ENCODE peak calls at places on chromosomes 6 and 20, in nine cellular contexts. B is neural progenitor cell, H is HCT116, Y is PC-3, C is hepatocyte, J is GM23338, X is GM23248, R is MM.1S, I is SK-N-SH. Z is an unnamed sample.

GRCh38 chr20:36847009-36847709 is 28.8 kb upstream of the TLDC2 start:
- DNase-seq in C (peak; percentile 74), Y (no peak), H (no peak), X (peak; percentile 98), I (no peak), B (peak; percentile 78), J (no peak), R (no peak), Z (no peak)

GRCh38 chr20:46027245-46027853 is 1.7 kb upstream of the SLC12A5 start:
- DNase-seq in I (no peak), Y (peak; percentile 76), R (peak; percentile 50), J (peak; percentile 87), B (peak; percentile 93), C (peak; percentile 87), H (no peak), X (peak; percentile 76), Z (peak; percentile 49)

GRCh38 chr6:70325009-70325408 is 22.1 kb upstream of the COL9A1 start:
- DNase-seq in H (no peak), C (no peak), J (no peak), B (no peak), Y (no peak), X (no peak), I (no peak), R (no peak), Z (no peak)

GRCh38 chr6:16969699-16970695 is 131.9 kb upstream of the STMND1 start:
- DNase-seq in H (no peak), R (no peak), J (no peak), B (no peak), X (peak; percentile 36), C (no peak), I (no peak), Y (no peak), Z (no peak)

GRCh38 chr6:164347455-164347854 is 932.9 kb downstream of the QKI start:
- DNase-seq in B (no peak), X (no peak), H (no peak), J (no peak), C (no peak), I (no peak), Y (no peak), R (no peak), Z (no peak)

GRCh38 chr6:124119591-124119990 is 315.9 kb downstream of the NKAIN2 start:
- DNase-seq in J (no peak), H (no peak), C (no peak), Y (no peak), X (no peak), R (no peak), I (no peak), B (peak; percentile 73), Z (no peak)

GRCh38 chr20:45111799-45112471 is 3.0 kb downstream of the WFDC5 start:
- DNase-seq in I (peak; percentile 59), B (peak; percentile 66), Y (peak; percentile 45), H (no peak), X (peak; percentile 29), J (peak; percentile 83), C (no peak), R (no peak), Z (peak; percentile 61)

GRCh38 chr6:127851197-127851596 is 49.7 kb downstream of the THEMIS start:
- DNase-seq in I (no peak), Y (no peak), C (no peak), J (no peak), H (no peak), X (peak; percentile 14), B (no peak), R (no peak), Z (no peak)

GRCh38 chr6:134714679-134715078 is 235.2 kb downstream of the ALDH8A1 start:
- DNase-seq in J (no peak), I (no peak), R (no peak), H (no peak), Y (peak; percentile 54), B (no peak), X (peak; percentile 12), C (peak; percentile 33), Z (no peak)

GRCh38 chr20:44394520-44395182 is 39.2 kb downstream of the HNF4A start:
- DNase-seq in Y (no peak), B (no peak), X (no peak), J (no peak), H (no peak), C (peak; percentile 46), R (no peak), I (no peak), Z (no peak)

GRCh38 chr20:35908007-35908406 is 46.3 kb downstream of the SCAND1 start:
- DNase-seq in X (no peak), J (peak; percentile 59), C (no peak), I (no peak), H (no peak), B (no peak), R (no peak), Y (no peak), Z (no peak)

GRCh38 chr6:15501806-15502450 is 160.9 kb downstream of the DTNBP1 start:
- DNase-seq in B (no peak), J (no peak), C (peak; percentile 72), R (no peak), X (peak; percentile 69), Y (peak; percentile 27), I (no peak), H (no peak), Z (no peak)

DNA sequence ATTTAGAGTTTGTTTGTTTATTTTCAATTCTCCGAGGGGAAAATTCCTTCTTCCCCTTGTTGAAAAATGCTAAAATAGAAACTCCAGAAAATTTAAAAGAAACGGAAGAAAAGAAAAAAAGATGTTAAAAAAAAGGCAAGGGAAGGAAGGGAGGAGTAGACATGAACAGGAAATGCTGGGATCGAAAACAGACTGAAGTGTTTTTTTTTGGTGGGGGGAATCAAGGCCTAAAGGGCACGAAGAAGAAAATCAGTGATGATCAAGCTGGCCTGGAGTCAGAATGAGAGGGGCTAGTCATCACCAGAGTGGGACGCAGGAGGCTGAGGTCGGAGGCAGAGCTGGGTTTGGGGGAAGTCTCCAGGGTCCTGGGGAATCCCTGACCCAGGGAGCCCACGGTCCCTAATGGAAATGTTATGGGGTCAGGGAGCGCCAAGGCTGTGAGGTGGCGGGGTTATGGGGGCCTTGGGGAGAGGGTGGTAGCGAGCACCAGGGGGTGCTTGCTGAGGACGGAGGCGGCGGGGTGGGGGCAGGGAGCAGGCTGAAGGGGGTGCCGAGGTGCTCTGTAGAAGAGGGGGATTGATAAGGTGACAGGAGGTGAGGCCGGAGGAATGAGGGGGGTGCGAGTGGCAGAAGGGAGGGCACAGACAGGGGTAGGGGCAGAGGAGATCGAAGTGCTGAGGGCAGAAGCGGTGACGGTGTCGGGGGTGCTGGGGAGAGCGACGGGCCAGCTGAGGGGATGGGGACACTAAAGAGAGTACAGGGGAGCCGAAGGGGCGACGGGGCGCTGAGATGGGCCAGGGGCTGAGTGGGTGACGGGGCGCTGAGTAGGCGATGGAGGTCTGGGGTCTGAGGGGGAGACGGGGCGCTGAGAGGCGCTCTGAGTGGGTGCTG is 717 bp downstream of the ZNFX1 start:
- DNase-seq in Y (peak; percentile 22), J (peak; percentile 35), I (peak; percentile 63), H (no peak), X (peak; percentile 66), B (peak; percentile 41), R (no peak), C (peak; percentile 33), Z (peak; percentile 31)
- H4K20me1 ChIP-seq in Y (peaks cover 35% of the 10 kb centered on the region), J (peaks cover 31% of the 10 kb centered on the region), I (peaks cover 41% of the 10 kb centered on the region), H (peaks cover 29% of the 10 kb centered on the region), X (peaks cover 23% of the 10 kb centered on the region), B (peaks cover 36% of the 10 kb centered on the region), R (peaks cover under 1% of the 10 kb centered on the region), C (peaks cover 32% of the 10 kb centered on the region), Z (peaks cover 34% of the 10 kb centered on the region)

DNA sequence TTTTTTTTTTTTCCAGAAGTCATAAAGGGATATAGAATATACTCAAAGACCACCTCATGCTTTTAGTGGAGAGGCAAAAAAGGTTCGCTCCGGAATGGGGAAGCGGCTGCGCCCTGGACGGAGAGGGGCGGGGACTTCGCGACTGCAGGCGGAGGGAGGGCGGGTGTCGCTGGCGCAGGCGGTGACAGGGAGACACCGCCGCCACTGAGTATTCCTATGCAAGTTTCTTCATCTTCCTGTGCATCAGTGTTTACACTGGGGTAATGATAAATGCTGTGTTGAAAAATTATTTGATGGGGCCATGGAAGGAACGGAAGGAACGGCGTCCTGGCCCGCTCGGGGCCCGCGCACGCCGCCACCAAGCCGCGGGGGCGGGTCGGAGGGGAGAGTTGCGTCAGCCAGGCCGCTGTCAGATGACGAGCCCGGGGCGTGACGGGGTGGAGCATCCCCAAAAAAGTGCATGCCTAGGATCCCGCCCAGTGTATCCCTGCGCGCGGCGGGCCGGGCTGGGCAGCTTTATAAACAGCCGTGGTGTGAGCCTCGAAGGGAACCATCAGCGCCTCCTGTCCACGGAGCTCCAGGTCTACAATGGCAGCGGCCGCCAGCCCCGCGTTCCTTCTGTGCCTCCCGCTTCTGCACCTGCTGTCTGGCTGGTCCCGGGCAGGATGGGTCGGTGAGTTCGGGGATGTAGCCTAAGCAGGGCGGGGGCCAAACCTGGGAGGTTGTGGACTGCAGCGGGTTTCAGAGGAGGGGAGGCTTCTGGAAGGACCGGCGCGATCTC is at the start of gene ULBP1:
- DNase-seq in H (peak; percentile 81), Y (peak; percentile 77), C (peak; percentile 75), X (peak; percentile 96), R (peak; percentile 27), J (peak; percentile 92), B (peak; percentile 91), I (peak; percentile 74), Z (peak; percentile 58)
- H3K4me2 ChIP-seq in H (peak within 1 kb of the TSS; percentile 95), Y (peak within 1 kb of the TSS; percentile 80), C (peak within 1 kb of the TSS; percentile 96), X (peak within 1 kb of the TSS; percentile 88), R (peak within 1 kb of the TSS; percentile 73), J (peak within 1 kb of the TSS; percentile 98), B (peak within 1 kb of the TSS; percentile 92), I (peak within 1 kb of the TSS; percentile 62), Z (peak within 1 kb of the TSS; percentile 69)

GRCh38 chr6:53437557-53438202 is 88.9 kb upstream of the ELOVL5 start:
- DNase-seq in H (peak; percentile 67), R (peak; percentile 71), X (peak; percentile 90), B (peak; percentile 61), Y (peak; percentile 90), J (peak; percentile 70), C (peak; percentile 82), I (peak; percentile 24), Z (peak; percentile 64)
- TF ChIP-seq EZH2phosphoT487 in H (no peak), R (no peak), X (no peak), B (no peak), Y (no peak), J (no peak), C (no peak), I (no peak), Z (no peak)

DNA sequence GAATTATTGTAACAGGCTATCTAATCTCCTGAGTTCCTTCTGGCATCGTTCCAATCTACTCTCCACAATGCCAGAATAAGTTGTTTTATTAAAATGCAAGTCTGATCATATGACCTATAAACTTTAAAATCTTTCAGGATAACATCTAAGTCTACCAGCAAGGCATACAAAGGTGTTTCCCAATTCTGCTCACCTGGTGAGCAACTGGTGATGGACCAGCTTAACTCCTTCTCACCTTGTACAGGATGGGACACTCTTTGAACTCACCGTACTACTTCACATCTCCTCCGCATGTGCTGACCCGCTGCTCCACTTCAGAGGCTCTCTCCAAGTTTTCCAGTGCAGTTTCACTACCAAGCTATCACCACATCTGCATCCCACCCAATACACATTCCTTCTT is 7.8 kb downstream of the CD164 start:
- DNase-seq in Y (no peak), J (no peak), C (no peak), B (no peak), R (no peak), H (no peak), X (no peak), I (no peak), Z (no peak)
- H4K20me1 ChIP-seq in Y (peaks cover 26% of the 10 kb centered on the region), J (peaks cover 31% of the 10 kb centered on the region), C (peaks cover 76% of the 10 kb centered on the region), B (peaks cover 27% of the 10 kb centered on the region), R (peaks cover 18% of the 10 kb centered on the region), H (peaks cover 17% of the 10 kb centered on the region), X (peaks cover 20% of the 10 kb centered on the region), I (peaks cover 34% of the 10 kb centered on the region), Z (peaks cover 15% of the 10 kb centered on the region)